ENCODE peak calls at places on chromosomes 3 and 15, in eight cellular contexts. Y is T-helper 17 cell; R is SK-N-SH; D is activated CD4-positive, CD25-positive, alpha-beta regulatory T cell treated with anti-CD3 and anti-CD28 coated beads, Interleukin-2, amount 50 U/mL, for 72 hours; C is stimulated activated CD8-positive, alpha-beta memory T cell treated with anti-CD3 and anti-CD28 coated beads, Interleukin-2, amount 100 ng/mL, for 1 hour; E is WTC11; O is BJ; K is SHP77 treated with DMSO at 0.1 percent for 48 hours. P is an unnamed sample.

GRCh38 chr3:87082806-87083440 is 92.0 kb upstream of the VGLL3 start:
- DNase-seq in K (no peak), D (no peak), O (no peak), C (no peak), Y (no peak), E (no peak), R (peak; percentile 30), P (peak; percentile 67)

GRCh38 chr3:97579365-97579764 is 185.2 kb upstream of the ARL6 start:
- DNase-seq in C (no peak), K (peak; percentile 98), O (no peak), Y (no peak), R (no peak), D (no peak), E (no peak), P (no peak)

GRCh38 chr15:67521770-67522568 is 1.0 kb downstream of the C15orf61 start:
- DNase-seq in K (no peak), R (peak; percentile 27), D (no peak), O (no peak), C (no peak), E (no peak), Y (no peak), P (peak; percentile 44)

GRCh38 chr3:171860830-171861535 is 17.8 kb downstream of the TMEM212 start:
- DNase-seq in O (peak; percentile 75), E (no peak), R (no peak), D (no peak), C (no peak), Y (no peak), K (no peak), P (peak; percentile 98)

GRCh38 chr3:129417354-129417753 is 11.1 kb downstream of the EFCAB12 start:
- DNase-seq in D (no peak), Y (no peak), C (no peak), O (no peak), K (no peak), R (no peak), E (no peak), P (peak; percentile 93)

GRCh38 chr15:73318463-73319351 is 50.1 kb downstream of the HCN4 start:
- DNase-seq in K (no peak), C (no peak), O (no peak), E (peak; percentile 70), Y (no peak), D (peak; percentile 26), R (peak; percentile 92), P (peak; percentile 31)

GRCh38 chr3:169869484-169870304 is at the start of gene LRRC31:
- DNase-seq in O (no peak), C (no peak), Y (no peak), K (no peak), R (no peak), D (no peak), E (no peak), P (no peak)

GRCh38 chr3:135759651-135760050 is 205.9 kb upstream of the PPP2R3A start:
- DNase-seq in D (no peak), C (no peak), E (no peak), R (no peak), Y (no peak), O (no peak), K (no peak), P (no peak)

GRCh38 chr3:186239321-186239720 is 122.7 kb downstream of the DGKG start:
- DNase-seq in R (no peak), K (no peak), E (peak; percentile 53), O (no peak), D (no peak), Y (no peak), C (no peak), P (peak; percentile 79)

GRCh38 chr3:46928297-46928696 is 48.2 kb downstream of the CCDC12 start:
- DNase-seq in Y (no peak), E (no peak), D (no peak), C (no peak), O (no peak), R (no peak), K (no peak), P (no peak)

GRCh38 chr15:25178835-25179672 is 224.3 kb downstream of the SNRPN start:
- DNase-seq in Y (no peak), C (no peak), K (no peak), D (peak; percentile 26), R (no peak), E (peak; percentile 3), O (no peak), P (no peak)

GRCh38 chr3:129312021-129312639 is 33.5 kb downstream of the HMCES start:
- DNase-seq in O (no peak), E (no peak), Y (no peak), K (no peak), C (no peak), R (no peak), D (no peak), P (no peak)

GRCh38 chr3:127614928-127615592 is 13.9 kb upstream of the PODXL2 start:
- DNase-seq in R (no peak), D (no peak), K (no peak), E (no peak), O (no peak), Y (no peak), C (no peak), P (no peak)

GRCh38 chr15:48076454-48076853 is 44.3 kb upstream of the SLC24A5 start:
- DNase-seq in R (no peak), Y (no peak), E (no peak), O (no peak), K (peak; percentile 7), C (no peak), D (no peak), P (no peak)

GRCh38 chr15:68252925-68253534 is 23.5 kb upstream of the CLN6 start:
- DNase-seq in R (peak; percentile 75), K (peak; percentile 61), D (no peak), C (no peak), E (no peak), O (no peak), Y (no peak), P (peak; percentile 75)

GRCh38 chr3:196634224-196634623 is 5.3 kb upstream of the NRROS start:
- DNase-seq in D (no peak), E (no peak), O (no peak), K (no peak), R (no peak), Y (no peak), C (no peak), P (no peak)

GRCh38 chr3:101229681-101230080 is 90.7 kb downstream of the IMPG2 start:
- DNase-seq in K (no peak), C (no peak), E (no peak), D (no peak), O (no peak), Y (no peak), R (no peak), P (no peak)

GRCh38 chr3:71549948-71550347 is 33.6 kb downstream of the FOXP1 start:
- DNase-seq in O (no peak), D (no peak), K (no peak), C (no peak), Y (no peak), E (no peak), R (no peak), P (no peak)

GRCh38 chr3:2098398-2099027 is at the start of gene CNTN4:
- DNase-seq in D (no peak), O (no peak), E (no peak), C (no peak), R (peak; percentile 98), Y (no peak), K (no peak), P (peak; percentile 94)

GRCh38 chr15:100111103-100112060 is 230.4 kb downstream of the ADAMTS17 start:
- DNase-seq in Y (no peak), E (no peak), C (no peak), R (no peak), O (no peak), K (no peak), D (peak; percentile 34), P (no peak)

GRCh38 chr3:161274691-161275298 is 53.7 kb downstream of the NMD3 start:
- DNase-seq in O (no peak), K (peak; percentile 23), Y (peak; percentile 26), E (peak; percentile 54), R (peak; percentile 27), D (no peak), C (no peak), P (peak; percentile 71)

GRCh38 chr15:96466548-96466947 is 136.0 kb downstream of the NR2F2 start:
- DNase-seq in Y (no peak), E (no peak), O (no peak), D (no peak), C (no peak), K (no peak), R (no peak), P (no peak)

GRCh38 chr3:43865887-43866528 is 175.3 kb downstream of the ABHD5 start:
- DNase-seq in K (no peak), O (no peak), E (no peak), D (no peak), C (no peak), R (no peak), Y (no peak), P (no peak)

GRCh38 chr3:143343944-143344343 is 224.4 kb downstream of the CHST2 start:
- DNase-seq in E (no peak), K (no peak), D (no peak), O (no peak), Y (no peak), R (no peak), C (no peak), P (no peak)

GRCh38 chr15:74642328-74642723 is 26.7 kb downstream of the CLK3 start:
- DNase-seq in C (no peak), D (no peak), E (no peak), O (no peak), K (no peak), Y (no peak), R (no peak), P (no peak)

GRCh38 chr3:126191246-126191645 is 10.9 kb upstream of the ALDH1L1 start:
- DNase-seq in Y (no peak), O (no peak), K (no peak), D (no peak), C (no peak), E (no peak), R (no peak), P (no peak)

GRCh38 chr3:73556520-73557371 is 68.0 kb downstream of the PDZRN3 start:
- DNase-seq in R (no peak), D (no peak), E (peak; percentile 28), C (no peak), O (no peak), K (no peak), Y (no peak), P (peak; percentile 35)

GRCh38 chr3:132543016-132543739 is 53.9 kb upstream of the ACKR4 start:
- DNase-seq in O (peak; percentile 91), R (no peak), Y (no peak), K (no peak), C (no peak), D (no peak), E (no peak), P (no peak)

P was measured in cardiac muscle cell.